ENCODE peak calls at places on chromosomes 16 and 17, in nine cellular contexts. B, D, L, M, C, U, Q, X and Z are unnamed samples.

GRCh38 chr17:55996826-55997225 is 156.4 kb upstream of the ANKFN1 start:
- DNase-seq in B (no peak), D (no peak), L (no peak), M (no peak), C (no peak), U (no peak), Q (no peak), X (no peak), Z (no peak)

GRCh38 chr16:87002717-87003413 is 314.3 kb downstream of the C16orf95 start:
- DNase-seq in B (no peak), D (no peak), L (no peak), M (peak), C (no peak), U (no peak), Q (no peak), X (no peak), Z (no peak)

GRCh38 chr17:2487306-2487705 is 24.4 kb downstream of the METTL16 start:
- DNase-seq in B (no peak), D (no peak), L (no peak), M (no peak), C (no peak), U (no peak), Q (no peak), X (no peak), Z (no peak)

GRCh38 chr17:28335959-28336871 is 654 bp downstream of the TNFAIP1 start:
- DNase-seq in B (peak), D (peak), L (peak), M (no peak), C (peak), U (peak), Q (peak), X (peak), Z (peak)

GRCh38 chr17:50206604-50207293 is 5.3 kb upstream of the COL1A1 start:
- DNase-seq in B (no peak), D (no peak), L (no peak), M (peak), C (no peak), U (peak), Q (peak), X (no peak), Z (no peak)

GRCh38 chr16:53457670-53458069 is 23.4 kb downstream of the RBL2 start:
- DNase-seq in B (no peak), D (peak), L (no peak), M (no peak), C (no peak), U (no peak), Q (no peak), X (no peak), Z (no peak)

GRCh38 chr16:80323187-80323807 is 217.5 kb upstream of the DYNLRB2 start:
- DNase-seq in B (no peak), D (no peak), L (no peak), M (no peak), C (no peak), U (no peak), Q (peak), X (no peak), Z (no peak)

GRCh38 chr16:89982318-89982717 is 33.8 kb downstream of the DEF8 start:
- DNase-seq in B (no peak), D (no peak), L (no peak), M (no peak), C (no peak), U (no peak), Q (no peak), X (no peak), Z (no peak)

GRCh38 chr16:66176111-66176510 is 190.4 kb upstream of the CDH5 start:
- DNase-seq in B (no peak), D (no peak), L (no peak), M (no peak), C (no peak), U (no peak), Q (no peak), X (no peak), Z (no peak)

GRCh38 chr16:88406096-88407041 is 23.6 kb downstream of the ZNF469 start:
- DNase-seq in B (no peak), D (no peak), L (no peak), M (no peak), C (no peak), U (peak), Q (peak), X (no peak), Z (no peak)
- TF ChIP-seq CTCF in B (no peak), D (no peak), L (no peak), M (no peak), C (no peak), U (no peak), Q (peak), X (no peak), Z (no peak)

GRCh38 chr16:15811778-15812750 is 44.8 kb downstream of the MYH11 start:
- DNase-seq in B (peak), D (peak), L (peak), M (peak), C (no peak), U (no peak), Q (peak), X (peak), Z (peak)

GRCh38 chr16:15811416-15811777 is 45.4 kb downstream of the MYH11 start:
- DNase-seq in B (peak), D (no peak), L (no peak), M (peak), C (no peak), U (no peak), Q (no peak), X (no peak), Z (no peak)

GRCh38 chr16:15820837-15821236 is 36.0 kb downstream of the MYH11 start:
- DNase-seq in B (peak), D (no peak), L (no peak), M (peak), C (no peak), U (no peak), Q (no peak), X (no peak), Z (no peak)

GRCh38 chr16:15819046-15819445 is 37.8 kb downstream of the MYH11 start:
- DNase-seq in B (no peak), D (no peak), L (no peak), M (peak), C (no peak), U (no peak), Q (no peak), X (no peak), Z (no peak)

GRCh38 chr16:15816228-15816627 is 40.6 kb downstream of the MYH11 start:
- DNase-seq in B (no peak), D (no peak), L (no peak), M (no peak), C (no peak), U (no peak), Q (no peak), X (no peak), Z (no peak)
- H3K27ac ChIP-seq in B (no peak), D (no peak), L (no peak), M (peak), C (no peak), U (no peak), Q (no peak), X (no peak), Z (no peak)

DNA sequence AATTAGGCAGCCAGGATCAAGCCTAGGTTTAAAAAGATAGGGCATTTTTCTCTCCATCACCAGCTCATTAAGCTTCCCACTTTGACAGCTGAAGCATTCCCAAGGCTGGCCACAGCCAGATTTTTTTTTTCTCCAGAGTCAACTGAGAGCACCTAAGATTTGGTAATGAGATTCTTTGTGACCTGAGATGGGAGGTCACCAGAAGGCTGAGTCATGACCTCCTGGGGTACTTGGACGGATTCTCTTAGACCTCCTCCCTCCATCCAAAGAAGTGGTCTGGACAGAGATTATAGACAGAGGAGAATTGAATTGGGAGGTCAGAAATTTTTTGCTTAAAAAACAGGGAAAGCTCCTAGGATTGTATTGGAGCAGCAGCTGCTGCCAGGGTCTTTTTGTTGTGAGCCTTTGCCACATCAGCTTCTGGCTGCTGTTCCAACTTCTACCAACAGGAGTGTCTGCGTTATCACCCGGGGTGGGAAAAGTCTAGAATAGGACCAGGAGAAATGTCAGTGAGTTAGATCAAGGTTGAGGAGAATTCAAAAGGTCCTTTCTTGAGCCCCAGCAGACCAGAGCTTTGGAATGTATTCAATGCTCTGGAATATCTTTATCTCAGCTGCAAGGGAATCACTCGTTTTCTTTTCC is 221.2 kb upstream of the N4BP1 start:
- DNase-seq in B (no peak), D (no peak), L (no peak), M (no peak), C (peak), U (no peak), Q (peak), X (peak), Z (peak)
- TF ChIP-seq CTCF in B (no peak), D (no peak), L (no peak), M (no peak), C (peak), U (peak), Q (peak), X (no peak), Z (peak)

DNA sequence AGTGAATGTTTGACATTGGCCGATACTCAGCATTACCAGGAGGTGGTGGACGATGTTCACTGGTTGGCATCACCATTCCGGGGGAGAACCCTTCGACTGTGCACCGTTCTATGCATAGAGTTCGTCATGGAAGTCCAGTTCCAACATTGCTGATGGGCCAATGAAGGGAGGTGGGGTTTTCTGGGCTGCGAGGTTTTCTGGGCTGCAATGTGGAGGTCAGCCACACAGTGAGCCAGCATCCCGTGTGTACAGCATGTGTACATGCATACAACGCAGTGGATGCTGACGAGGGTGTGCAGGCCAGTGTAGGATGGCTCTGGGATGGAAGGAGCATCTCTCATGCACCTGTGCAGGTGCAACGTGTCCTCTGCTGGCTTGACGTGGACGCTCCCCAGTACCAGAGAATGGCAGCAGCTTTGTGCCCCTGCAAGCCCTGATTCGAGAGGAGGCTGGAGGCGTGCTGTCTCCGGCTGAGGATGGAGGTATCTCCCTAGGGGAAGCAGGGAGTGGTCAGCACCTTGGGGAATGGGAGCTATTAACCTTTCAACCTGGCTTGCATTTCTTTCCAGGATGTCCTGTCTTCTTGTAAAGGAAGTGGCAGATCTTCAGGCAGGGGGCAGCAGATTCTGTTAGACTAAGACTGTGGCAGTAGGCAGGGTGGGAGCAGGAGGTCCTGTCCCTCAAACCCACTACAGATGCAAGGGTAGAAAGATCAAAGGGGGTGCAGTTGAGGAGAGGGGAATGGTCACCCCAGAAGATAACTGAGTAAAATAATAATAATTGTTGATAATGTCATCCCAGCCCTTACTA is 98.2 kb downstream of the CYLD start:
- DNase-seq in B (no peak), D (no peak), L (no peak), M (no peak), C (no peak), U (no peak), Q (peak), X (no peak), Z (no peak)
- H3K27ac ChIP-seq in B (no peak), D (no peak), L (no peak), M (no peak), C (no peak), U (no peak), Q (no peak), X (no peak), Z (no peak)

GRCh38 chr17:60823520-60823919 is 145.9 kb downstream of the BCAS3 start:
- DNase-seq in B (no peak), D (no peak), L (no peak), M (no peak), C (no peak), U (no peak), Q (no peak), X (no peak), Z (no peak)
- TF ChIP-seq CTCF in B (no peak), D (no peak), L (no peak), M (no peak), C (no peak), U (no peak), Q (no peak), X (no peak), Z (no peak)

GRCh38 chr17:42133461-42134041 is 10.9 kb downstream of the HSPB9 start:
- DNase-seq in B (peak), D (no peak), L (no peak), M (no peak), C (no peak), U (no peak), Q (no peak), X (no peak), Z (no peak)
- H3K27ac ChIP-seq in B (peak), D (peak), L (peak), M (no peak), C (no peak), U (peak), Q (no peak), X (no peak), Z (no peak)

GRCh38 chr17:74379495-74380085 is 12.3 kb downstream of the GPR142 start:
- DNase-seq in B (peak), D (peak), L (peak), M (peak), C (peak), U (peak), Q (peak), X (peak), Z (peak)

GRCh38 chr17:74385201-74385600 is 17.9 kb downstream of the GPR142 start:
- DNase-seq in B (no peak), D (no peak), L (no peak), M (no peak), C (no peak), U (no peak), Q (no peak), X (no peak), Z (no peak)

GRCh38 chr17:74380959-74381808 is 13.9 kb downstream of the GPR142 start:
- DNase-seq in B (no peak), D (no peak), L (no peak), M (no peak), C (no peak), U (no peak), Q (no peak), X (no peak), Z (no peak)

GRCh38 chr17:74383140-74383539 is 15.8 kb downstream of the GPR142 start:
- DNase-seq in B (no peak), D (no peak), L (no peak), M (no peak), C (no peak), U (no peak), Q (no peak), X (no peak), Z (no peak)

DNA sequence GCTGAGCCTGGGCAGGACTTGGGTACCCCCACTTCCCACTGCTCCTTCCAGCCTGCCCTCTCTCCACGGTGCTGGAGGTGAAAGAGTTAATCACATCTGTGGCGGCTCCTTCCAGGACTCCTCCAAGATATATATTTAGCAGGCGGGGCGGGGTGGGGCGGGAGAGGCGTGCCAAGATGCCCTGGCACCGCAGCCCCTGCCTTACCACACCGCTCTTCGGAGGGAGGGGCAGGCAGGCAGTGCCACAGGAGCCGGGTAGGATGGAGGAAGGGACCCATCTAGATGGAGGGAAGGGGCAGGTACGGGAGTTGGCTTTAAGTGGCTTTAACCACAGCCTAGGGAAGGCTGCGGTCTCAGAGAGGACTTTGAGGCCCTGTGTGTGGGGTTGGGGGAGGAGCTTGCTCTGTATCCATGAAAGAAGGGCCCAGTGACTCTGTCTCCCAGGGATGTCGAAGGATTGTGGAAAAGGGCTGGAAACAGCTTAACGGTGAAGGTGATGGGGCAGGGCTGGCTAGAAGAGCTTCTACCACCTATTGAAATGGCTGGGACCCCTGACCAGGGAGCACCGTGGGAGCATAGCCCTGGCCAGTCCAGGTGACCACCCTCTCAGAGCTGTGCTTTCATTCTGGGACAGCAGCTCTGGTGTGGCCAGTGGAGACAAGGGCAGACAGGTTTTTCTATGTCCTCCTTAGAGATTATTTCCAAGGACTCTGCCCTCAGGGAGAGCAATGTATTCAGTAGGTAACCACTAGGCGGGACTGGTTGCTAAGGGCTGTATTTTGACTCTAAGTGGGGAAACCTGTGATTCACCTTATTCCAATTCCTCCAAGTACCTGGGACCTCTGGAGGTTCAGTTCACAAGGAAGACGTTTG is 13.0 kb downstream of the GPR142 start:
- DNase-seq in B (no peak), D (peak), L (no peak), M (peak), C (peak), U (no peak), Q (peak), X (peak), Z (no peak)
- TF ChIP-seq CTCF in B (no peak), D (no peak), L (no peak), M (no peak), C (peak), U (no peak), Q (no peak), X (peak), Z (no peak)

GRCh38 chr17:66126231-66126630 is 65.7 kb downstream of the CEP112 start:
- DNase-seq in B (no peak), D (no peak), L (no peak), M (no peak), C (no peak), U (no peak), Q (no peak), X (no peak), Z (no peak)

GRCh38 chr17:66123163-66123562 is 68.8 kb downstream of the CEP112 start:
- DNase-seq in B (no peak), D (no peak), L (no peak), M (no peak), C (peak), U (no peak), Q (peak), X (no peak), Z (no peak)
- H3K27ac ChIP-seq in B (no peak), D (no peak), L (no peak), M (no peak), C (no peak), U (no peak), Q (no peak), X (no peak), Z (no peak)

GRCh38 chr16:50665128-50665878 is 15.8 kb downstream of the SNX20 start:
- DNase-seq in B (peak), D (peak), L (peak), M (peak), C (peak), U (peak), Q (peak), X (peak), Z (peak)

GRCh38 chr16:50669741-50670140 is 11.4 kb downstream of the SNX20 start:
- DNase-seq in B (peak), D (no peak), L (no peak), M (no peak), C (no peak), U (no peak), Q (no peak), X (no peak), Z (no peak)

GRCh38 chr16:50668368-50669008 is 12.6 kb downstream of the SNX20 start:
- DNase-seq in B (peak), D (peak), L (no peak), M (no peak), C (no peak), U (no peak), Q (peak), X (no peak), Z (no peak)

GRCh38 chr16:50666658-50667496 is 14.2 kb downstream of the SNX20 start:
- DNase-seq in B (peak), D (no peak), L (no peak), M (no peak), C (no peak), U (no peak), Q (no peak), X (no peak), Z (no peak)

DNA sequence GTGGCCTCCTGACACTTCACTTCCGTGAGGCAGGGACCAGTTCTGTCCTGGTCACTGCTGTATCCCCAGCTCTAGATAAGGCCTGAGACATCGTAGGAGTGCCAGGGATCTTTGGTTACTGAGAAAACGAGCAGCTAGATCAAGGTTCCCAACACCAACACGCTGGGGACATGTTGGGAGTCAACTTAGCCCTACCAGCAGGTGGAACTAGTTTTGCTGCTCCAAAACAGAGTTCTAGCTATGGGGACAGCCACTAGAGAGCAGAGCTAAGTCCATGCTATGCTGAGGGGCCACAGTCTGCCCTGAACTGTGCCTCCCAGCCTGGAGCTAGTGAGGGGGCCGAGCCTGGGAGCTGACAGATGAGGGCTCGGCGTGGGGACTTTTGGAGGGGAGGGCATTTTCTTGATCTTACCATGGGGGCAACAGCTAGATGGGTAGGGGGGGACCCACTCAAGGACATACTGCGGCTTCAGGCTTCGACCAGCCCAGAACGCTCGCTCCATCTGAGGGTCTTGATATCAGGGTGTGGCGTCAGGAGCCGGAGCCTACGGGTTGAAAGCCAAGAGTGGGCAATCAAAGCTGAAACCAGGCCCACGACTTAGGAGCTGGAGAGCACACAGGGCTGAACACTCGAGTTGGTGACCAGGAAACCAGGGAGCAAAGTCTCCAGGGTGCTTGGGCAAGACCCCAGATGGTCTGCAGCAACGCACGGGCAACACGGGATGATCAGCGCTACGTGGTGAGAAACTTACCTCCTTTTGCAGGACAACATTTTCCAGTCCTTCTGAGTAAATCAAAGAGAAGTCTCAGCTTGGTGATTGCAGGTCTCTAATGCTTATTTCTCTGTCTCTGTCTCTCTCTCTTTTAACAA is 13.4 kb downstream of the SNX20 start:
- DNase-seq in B (peak), D (no peak), L (no peak), M (no peak), C (no peak), U (no peak), Q (no peak), X (no peak), Z (no peak)
- TF ChIP-seq CTCF in B (no peak), D (no peak), L (no peak), M (no peak), C (no peak), U (no peak), Q (no peak), X (no peak), Z (peak)

GRCh38 chr17:15466131-15466530 is 1.3 kb downstream of the CDRT4 start:
- DNase-seq in B (no peak), D (no peak), L (no peak), M (no peak), C (no peak), U (peak), Q (no peak), X (no peak), Z (no peak)
- H3K27ac ChIP-seq in B (no peak), D (no peak), L (no peak), M (no peak), C (no peak), U (no peak), Q (no peak), X (no peak), Z (no peak)